ENCODE peak calls at places on chromosomes 11 and 22, in eight cellular contexts. Q, K, D, G, T, N, R and S are unnamed samples.

GRCh38 chr22:34319346-34319745 is 399.1 kb upstream of the LARGE1 start:
- DNase-seq in R (no peak), K (no peak), T (no peak), Q (no peak), N (no peak), D (no peak), G (no peak), S (no peak)

GRCh38 chr11:31813242-31813960 is 2.3 kb upstream of the PAX6 start:
- DNase-seq in T (peak; percentile 23), N (no peak), Q (no peak), G (no peak), D (no peak), R (no peak), K (no peak), S (no peak)

GRCh38 chr22:19470010-19470409 is 9.0 kb downstream of the UFD1 start:
- DNase-seq in T (no peak), Q (no peak), R (no peak), G (no peak), K (no peak), N (no peak), D (no peak), S (no peak)

GRCh38 chr11:90476442-90477007 is 253.7 kb upstream of the CHORDC1 start:
- DNase-seq in G (peak; percentile 88), Q (no peak), D (peak; percentile 20), T (peak; percentile 2), R (no peak), N (no peak), K (no peak), S (peak; percentile 65)

GRCh38 chr22:22893077-22893805 is 5.6 kb downstream of the IGLL5 start:
- DNase-seq in N (no peak), Q (no peak), T (no peak), G (no peak), D (no peak), K (no peak), R (no peak), S (no peak)

GRCh38 chr11:57480409-57481137 is 20.2 kb downstream of the RTN4RL2 start:
- DNase-seq in N (peak; percentile 71), G (peak; percentile 38), Q (peak; percentile 58), D (no peak), K (peak; percentile 79), R (no peak), T (peak; percentile 82), S (peak; percentile 78)

GRCh38 chr11:69359735-69360470 is 65.9 kb downstream of the MYEOV start:
- DNase-seq in D (no peak), N (no peak), G (no peak), R (no peak), K (no peak), Q (no peak), T (no peak), S (no peak)

GRCh38 chr11:112625816-112626215 is 335.4 kb upstream of the NCAM1 start:
- DNase-seq in Q (no peak), D (peak; percentile 42), K (no peak), G (peak; percentile 92), R (no peak), T (no peak), N (no peak), S (no peak)

GRCh38 chr11:64511966-64512365 is 79.1 kb upstream of the SLC22A12 start:
- DNase-seq in N (no peak), D (no peak), T (no peak), G (no peak), Q (no peak), R (no peak), K (no peak), S (no peak)

GRCh38 chr11:1557904-1558831 is 13.9 kb downstream of the DUSP8 start:
- DNase-seq in T (no peak), N (peak; percentile 55), K (peak; percentile 66), Q (peak; percentile 79), D (peak; percentile 75), G (peak; percentile 18), R (peak; percentile 62), S (peak; percentile 68)

GRCh38 chr11:26571861-26572654 is at the start of gene MUC15:
- DNase-seq in N (no peak), T (no peak), R (no peak), D (no peak), K (no peak), Q (no peak), G (peak; percentile 54), S (peak; percentile 11)

GRCh38 chr11:128550967-128551522 is 36.3 kb downstream of the ETS1 start:
- DNase-seq in T (no peak), G (no peak), K (no peak), Q (no peak), R (no peak), N (no peak), D (no peak), S (no peak)

GRCh38 chr11:128555606-128556005 is 31.8 kb downstream of the ETS1 start:
- DNase-seq in N (no peak), G (peak; percentile 36), D (peak; percentile 5), K (no peak), R (no peak), Q (no peak), T (no peak), S (no peak)

GRCh38 chr11:128551641-128552335 is 35.6 kb downstream of the ETS1 start:
- DNase-seq in D (no peak), T (no peak), K (no peak), Q (no peak), R (no peak), G (no peak), N (no peak), S (no peak)

GRCh38 chr11:128552783-128553661 is 34.3 kb downstream of the ETS1 start:
- DNase-seq in R (no peak), T (no peak), G (no peak), D (peak; percentile 14), N (no peak), Q (no peak), K (peak; percentile 37), S (no peak)

DNA sequence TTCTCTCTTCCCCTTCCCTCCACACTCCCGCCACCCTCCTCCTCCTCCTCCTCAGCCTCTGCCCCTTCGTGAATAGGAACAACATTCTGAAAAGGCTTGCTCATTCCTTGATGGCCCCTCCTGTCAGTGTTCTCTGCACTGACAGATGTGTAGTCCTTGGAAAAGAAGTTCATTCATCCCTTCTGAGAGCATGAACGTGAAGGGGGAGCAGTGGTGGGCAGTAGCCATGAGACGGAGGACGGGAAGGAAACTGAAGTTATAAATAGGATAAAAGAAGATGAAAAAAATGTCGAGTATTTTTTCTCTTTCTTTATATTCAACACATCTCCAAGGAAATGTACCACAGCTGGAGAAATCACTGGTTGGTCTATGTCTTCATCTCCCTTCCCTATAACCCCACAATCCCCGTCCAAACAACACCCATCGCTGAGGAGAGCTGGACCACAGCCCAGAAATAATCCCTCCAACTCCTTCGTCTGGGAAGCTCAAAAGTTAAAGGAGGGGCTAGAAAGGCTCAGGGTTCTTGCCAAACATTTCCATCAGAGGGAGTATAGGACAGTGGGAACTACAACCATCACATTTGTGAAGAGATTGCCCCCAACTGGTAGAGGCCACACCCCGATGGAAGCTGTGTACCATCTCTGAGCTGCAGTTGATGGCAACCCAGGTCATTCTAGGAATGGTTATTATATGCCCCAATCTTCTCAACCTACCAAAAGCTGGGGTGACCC is 33.5 kb downstream of the ETS1 start:
- DNase-seq in N (no peak), Q (peak; percentile 58), D (no peak), G (no peak), T (no peak), R (no peak), K (no peak), S (no peak)
- TF ChIP-seq CTCF in N (peak; percentile 31), Q (peak; percentile 35), D (no peak), G (no peak), T (no peak), R (peak; percentile 29), K (no peak), S (no peak)

DNA sequence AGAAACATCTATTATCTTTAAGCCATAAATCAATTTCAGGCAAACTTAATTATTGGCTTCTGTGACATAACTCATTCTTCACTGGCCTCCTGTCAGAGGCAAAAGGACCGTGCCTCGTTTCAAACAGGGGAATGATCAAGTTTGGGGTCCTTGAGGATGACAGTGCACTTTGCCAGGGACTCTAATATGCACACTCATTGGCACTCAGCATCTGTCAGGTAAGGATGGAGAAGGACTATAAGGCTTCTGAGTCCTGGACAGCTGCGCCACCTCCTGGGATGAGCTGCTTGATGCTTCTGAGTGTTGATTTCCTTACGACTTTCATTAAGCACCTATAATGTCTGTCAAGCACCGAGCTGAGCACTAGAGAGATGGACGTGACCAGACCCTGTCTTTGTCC is 20.2 kb downstream of the BPIFC start:
- DNase-seq in G (peak; percentile 31), K (peak; percentile 43), T (peak; percentile 17), Q (no peak), D (peak; percentile 25), N (no peak), R (no peak), S (no peak)
- TF ChIP-seq CTCF in G (peak; percentile 58), K (peak; percentile 50), T (peak; percentile 19), Q (no peak), D (peak; percentile 56), N (no peak), R (no peak), S (no peak)

DNA sequence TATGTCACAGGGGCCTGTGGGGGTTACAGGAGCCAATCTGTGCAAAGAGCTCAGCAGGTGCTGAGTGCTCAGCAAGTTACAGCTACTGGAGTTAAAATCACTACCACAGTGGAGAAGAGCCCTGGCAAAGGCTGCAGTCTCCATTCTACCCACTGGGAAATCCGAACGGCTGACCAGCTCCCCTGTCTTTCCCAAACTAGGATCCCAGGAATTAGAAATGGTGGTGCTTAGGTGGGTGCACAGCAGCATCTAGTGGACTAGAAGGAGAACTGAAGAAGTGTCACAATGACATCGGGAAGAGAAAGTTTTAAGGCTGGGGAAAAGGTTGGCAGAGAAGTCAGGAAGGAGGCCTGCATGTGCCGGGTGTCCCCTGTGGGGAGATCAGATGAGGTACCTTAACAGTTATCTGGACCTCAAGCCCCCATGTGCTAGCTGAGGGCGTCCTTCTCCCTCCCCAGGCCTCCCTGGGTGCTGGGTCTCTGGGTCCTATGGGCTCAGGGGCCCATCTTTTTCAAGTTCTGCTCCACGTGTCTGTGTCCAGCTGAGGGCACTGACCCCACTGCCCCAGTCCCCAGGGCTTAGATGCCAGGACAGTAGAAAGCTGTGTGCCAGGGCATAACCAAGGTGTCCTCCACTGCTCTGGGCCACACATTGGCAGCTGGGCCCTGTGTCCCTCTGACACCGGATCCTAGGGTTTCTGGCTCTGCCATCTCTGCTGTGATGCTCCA is 1.9 kb downstream of the PIWIL3 start:
- DNase-seq in D (peak; percentile 32), R (no peak), Q (no peak), T (peak; percentile 70), N (no peak), K (no peak), G (peak; percentile 20), S (peak; percentile 7)
- TF ChIP-seq CTCF in D (peak; percentile 55), R (peak; percentile 67), Q (no peak), T (peak; percentile 59), N (peak; percentile 37), K (peak; percentile 16), G (peak; percentile 34), S (peak; percentile 6)

DNA sequence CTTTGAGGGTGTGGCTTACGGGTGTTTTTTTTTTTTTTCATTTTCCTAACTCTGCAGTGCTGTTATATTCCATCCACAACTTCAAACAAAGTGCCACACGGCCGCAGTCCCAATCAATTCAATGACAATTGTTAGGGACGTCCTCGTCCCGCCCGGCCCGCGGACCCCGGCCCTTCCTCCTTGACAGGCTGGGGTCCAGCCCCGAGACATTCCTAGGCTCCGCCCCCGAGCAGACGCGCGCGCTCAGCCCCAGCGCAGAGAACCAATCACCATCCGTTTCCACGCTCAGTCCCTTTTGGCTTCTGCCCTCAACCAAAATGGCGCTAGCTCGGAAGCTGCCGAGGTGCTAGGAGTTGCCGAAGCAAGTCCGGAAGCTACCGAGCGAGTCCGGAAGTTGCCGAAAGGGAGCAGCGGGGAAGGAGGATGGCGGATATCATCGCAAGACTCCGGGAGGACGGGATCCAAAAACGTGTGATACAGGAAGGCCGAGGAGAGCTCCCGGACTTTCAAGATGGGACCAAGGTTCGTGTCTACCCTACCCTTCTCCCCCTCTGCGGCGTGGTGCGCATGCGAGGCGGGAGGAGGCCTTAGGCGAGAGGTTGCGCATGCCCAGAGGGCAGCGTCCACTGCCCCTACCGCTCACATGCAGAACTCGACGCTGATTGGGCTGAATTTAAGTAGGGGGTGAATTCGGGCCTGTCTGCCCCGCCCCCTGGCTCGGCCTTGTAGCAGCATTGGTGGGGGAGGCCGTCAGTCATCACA is at the start of gene AIP:
- DNase-seq in N (peak; percentile 97), T (peak; percentile 98), G (peak; percentile 95), R (peak; percentile 94), Q (peak; percentile 98), K (peak; percentile 98), D (peak; percentile 98), S (peak; percentile 98)
- TF ChIP-seq CTCF in N (no peak), T (no peak), G (peak; percentile 3), R (peak; percentile 29), Q (no peak), K (peak; percentile 69), D (no peak), S (no peak)